ENCODE peak calls at places on chromosomes 1 and 21, in nine cellular contexts. One of them, this sample, is unnamed.

GRCh38 chr1:232611834-232612233 is 18.1 kb downstream of the SIPA1L2 start:
- DNase-seq in GM23338: peak
- DNase-seq in RWPE1: no peak
- DNase-seq in heart right ventricle: no peak
- DNase-seq in fibroblast of lung: no peak
- DNase-seq in tibial artery: no peak
- DNase-seq in substantia nigra: no peak
- DNase-seq in ascending aorta: no peak
- DNase-seq in MM.1S: no peak
- DNase-seq in this sample: no peak

GRCh38 chr21:34881894-34882371 is 167.2 kb downstream of the RUNX1 start:
- DNase-seq in RWPE1: peak
- DNase-seq in tibial artery: no peak
- DNase-seq in substantia nigra: no peak
- DNase-seq in heart right ventricle: no peak
- DNase-seq in GM23338: no peak
- DNase-seq in ascending aorta: no peak
- DNase-seq in fibroblast of lung: peak
- DNase-seq in MM.1S: no peak
- DNase-seq in this sample: no peak

GRCh38 chr1:174825127-174825526 is 174.6 kb upstream of the CACYBP start:
- DNase-seq in GM23338: no peak
- DNase-seq in substantia nigra: no peak
- DNase-seq in heart right ventricle: no peak
- DNase-seq in RWPE1: no peak
- DNase-seq in ascending aorta: no peak
- DNase-seq in tibial artery: no peak
- DNase-seq in MM.1S: no peak
- DNase-seq in fibroblast of lung: no peak
- DNase-seq in this sample: no peak

GRCh38 chr1:241918879-241919278 is 38.7 kb upstream of the BECN2 start:
- DNase-seq in tibial artery: no peak
- DNase-seq in GM23338: no peak
- DNase-seq in RWPE1: peak
- DNase-seq in ascending aorta: no peak
- DNase-seq in fibroblast of lung: peak
- DNase-seq in substantia nigra: no peak
- DNase-seq in MM.1S: no peak
- DNase-seq in heart right ventricle: peak
- DNase-seq in this sample: no peak

GRCh38 chr1:217982711-217983405 is 302.2 kb upstream of the RRP15 start:
- DNase-seq in GM23338: peak
- DNase-seq in MM.1S: no peak
- DNase-seq in substantia nigra: no peak
- DNase-seq in heart right ventricle: no peak
- DNase-seq in tibial artery: no peak
- DNase-seq in fibroblast of lung: no peak
- DNase-seq in ascending aorta: no peak
- DNase-seq in RWPE1: no peak
- DNase-seq in this sample: no peak

GRCh38 chr1:244322791-244323521 is 128.8 kb downstream of the ADSS2 start:
- DNase-seq in substantia nigra: no peak
- DNase-seq in tibial artery: peak
- DNase-seq in heart right ventricle: peak
- DNase-seq in GM23338: peak
- DNase-seq in RWPE1: peak
- DNase-seq in fibroblast of lung: peak
- DNase-seq in MM.1S: no peak
- DNase-seq in ascending aorta: no peak
- DNase-seq in this sample: no peak

GRCh38 chr1:113615425-113615824 is 143.9 kb downstream of the PHTF1 start:
- DNase-seq in ascending aorta: no peak
- DNase-seq in substantia nigra: no peak
- DNase-seq in tibial artery: no peak
- DNase-seq in RWPE1: peak
- DNase-seq in fibroblast of lung: no peak
- DNase-seq in GM23338: no peak
- DNase-seq in heart right ventricle: no peak
- DNase-seq in MM.1S: no peak
- DNase-seq in this sample: no peak

GRCh38 chr1:7652551-7653098 is 118.5 kb upstream of the VAMP3 start:
- DNase-seq in RWPE1: no peak
- DNase-seq in fibroblast of lung: no peak
- DNase-seq in heart right ventricle: no peak
- DNase-seq in MM.1S: no peak
- DNase-seq in tibial artery: no peak
- DNase-seq in ascending aorta: no peak
- DNase-seq in substantia nigra: no peak
- DNase-seq in GM23338: peak
- DNase-seq in this sample: no peak

GRCh38 chr21:35075546-35075945 is 26.4 kb upstream of the RUNX1 start:
- DNase-seq in substantia nigra: peak
- DNase-seq in GM23338: no peak
- DNase-seq in heart right ventricle: no peak
- DNase-seq in tibial artery: no peak
- DNase-seq in ascending aorta: no peak
- DNase-seq in MM.1S: no peak
- DNase-seq in RWPE1: peak
- DNase-seq in fibroblast of lung: peak
- DNase-seq in this sample: no peak

GRCh38 chr1:25724986-25725385 is 75.0 kb upstream of the SELENON start:
- DNase-seq in substantia nigra: no peak
- DNase-seq in fibroblast of lung: no peak
- DNase-seq in GM23338: peak
- DNase-seq in ascending aorta: no peak
- DNase-seq in MM.1S: no peak
- DNase-seq in heart right ventricle: no peak
- DNase-seq in RWPE1: no peak
- DNase-seq in tibial artery: no peak
- DNase-seq in this sample: no peak

GRCh38 chr1:46134660-46135331 is 2.4 kb upstream of the PIK3R3 start:
- DNase-seq in GM23338: no peak
- DNase-seq in substantia nigra: no peak
- DNase-seq in heart right ventricle: peak
- DNase-seq in tibial artery: no peak
- DNase-seq in RWPE1: peak
- DNase-seq in fibroblast of lung: peak
- DNase-seq in MM.1S: peak
- DNase-seq in ascending aorta: no peak
- DNase-seq in this sample: no peak

GRCh38 chr1:145720556-145720877 is 1.2 kb downstream of the CD160 start:
- DNase-seq in tibial artery: no peak
- DNase-seq in ascending aorta: no peak
- DNase-seq in substantia nigra: no peak
- DNase-seq in MM.1S: no peak
- DNase-seq in heart right ventricle: no peak
- DNase-seq in GM23338: peak
- DNase-seq in RWPE1: no peak
- DNase-seq in fibroblast of lung: peak
- DNase-seq in this sample: no peak

GRCh38 chr1:111963985-111964738 is 25.3 kb downstream of the KCND3 start:
- DNase-seq in tibial artery: no peak
- DNase-seq in MM.1S: no peak
- DNase-seq in fibroblast of lung: no peak
- DNase-seq in GM23338: peak
- DNase-seq in heart right ventricle: no peak
- DNase-seq in ascending aorta: no peak
- DNase-seq in substantia nigra: peak
- DNase-seq in RWPE1: no peak
- DNase-seq in this sample: no peak

GRCh38 chr1:194705123-194705522 is 1518.7 kb upstream of the B3GALT2 start:
- DNase-seq in fibroblast of lung: peak
- DNase-seq in ascending aorta: no peak
- DNase-seq in tibial artery: no peak
- DNase-seq in MM.1S: peak
- DNase-seq in RWPE1: no peak
- DNase-seq in GM23338: no peak
- DNase-seq in heart right ventricle: no peak
- DNase-seq in substantia nigra: no peak
- DNase-seq in this sample: no peak

GRCh38 chr1:50098490-50099109 is 10.1 kb upstream of the ELAVL4 start:
- DNase-seq in substantia nigra: no peak
- DNase-seq in GM23338: no peak
- DNase-seq in ascending aorta: no peak
- DNase-seq in fibroblast of lung: no peak
- DNase-seq in tibial artery: no peak
- DNase-seq in heart right ventricle: no peak
- DNase-seq in RWPE1: no peak
- DNase-seq in MM.1S: peak
- DNase-seq in this sample: no peak

GRCh38 chr1:238409947-238410346 is 519.2 kb upstream of the ZP4 start:
- DNase-seq in MM.1S: no peak
- DNase-seq in fibroblast of lung: peak
- DNase-seq in tibial artery: no peak
- DNase-seq in GM23338: no peak
- DNase-seq in heart right ventricle: peak
- DNase-seq in substantia nigra: no peak
- DNase-seq in ascending aorta: no peak
- DNase-seq in RWPE1: no peak
- DNase-seq in this sample: no peak

GRCh38 chr1:101005871-101006270 is 19.7 kb downstream of the DPH5 start:
- DNase-seq in GM23338: no peak
- DNase-seq in tibial artery: no peak
- DNase-seq in MM.1S: no peak
- DNase-seq in substantia nigra: no peak
- DNase-seq in fibroblast of lung: peak
- DNase-seq in heart right ventricle: no peak
- DNase-seq in ascending aorta: no peak
- DNase-seq in RWPE1: no peak
- DNase-seq in this sample: no peak

GRCh38 chr1:29245876-29246275 is 9.6 kb downstream of the PTPRU start:
- DNase-seq in GM23338: no peak
- DNase-seq in tibial artery: peak
- DNase-seq in fibroblast of lung: peak
- DNase-seq in ascending aorta: no peak
- DNase-seq in MM.1S: peak
- DNase-seq in substantia nigra: peak
- DNase-seq in heart right ventricle: no peak
- DNase-seq in RWPE1: peak
- DNase-seq in this sample: peak

GRCh38 chr1:14939527-14940284 is 213.8 kb upstream of the TMEM51 start:
- DNase-seq in MM.1S: no peak
- DNase-seq in tibial artery: no peak
- DNase-seq in RWPE1: no peak
- DNase-seq in ascending aorta: no peak
- DNase-seq in heart right ventricle: no peak
- DNase-seq in substantia nigra: no peak
- DNase-seq in fibroblast of lung: peak
- DNase-seq in GM23338: no peak
- DNase-seq in this sample: no peak

DNA sequence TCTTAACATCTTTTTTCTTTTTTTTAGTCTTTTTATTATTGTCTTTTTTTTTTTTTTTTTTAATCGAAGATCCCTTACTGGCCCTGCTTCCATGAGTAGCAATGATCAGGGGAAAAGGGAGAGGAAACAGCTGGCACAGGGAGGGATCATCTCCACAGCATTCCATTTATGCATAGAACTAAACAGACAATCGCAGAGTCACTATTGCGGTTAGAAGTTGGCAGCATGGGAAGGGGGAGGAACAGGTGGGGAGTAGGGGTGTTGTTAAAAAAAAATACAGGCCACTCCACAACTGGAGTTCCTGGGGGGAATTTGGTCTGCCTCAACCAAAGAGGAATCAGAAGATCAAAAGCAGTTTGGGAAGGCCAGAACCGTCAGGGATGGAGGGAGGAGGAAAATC is 55.4 kb downstream of the C1orf185 start:
- DNase-seq in fibroblast of lung: no peak
- DNase-seq in tibial artery: no peak
- DNase-seq in GM23338: no peak
- DNase-seq in heart right ventricle: no peak
- DNase-seq in RWPE1: no peak
- DNase-seq in ascending aorta: no peak
- DNase-seq in MM.1S: no peak
- DNase-seq in substantia nigra: no peak
- DNase-seq in this sample: no peak
- H3K27ac ChIP-seq in fibroblast of lung: no peak
- H3K27ac ChIP-seq in tibial artery: no peak
- H3K27ac ChIP-seq in GM23338: no peak
- H3K27ac ChIP-seq in heart right ventricle: no peak
- H3K27ac ChIP-seq in RWPE1: no peak
- H3K27ac ChIP-seq in ascending aorta: no peak
- H3K27ac ChIP-seq in MM.1S: no peak
- H3K27ac ChIP-seq in substantia nigra: no peak
- H3K27ac ChIP-seq in this sample: no peak

DNA sequence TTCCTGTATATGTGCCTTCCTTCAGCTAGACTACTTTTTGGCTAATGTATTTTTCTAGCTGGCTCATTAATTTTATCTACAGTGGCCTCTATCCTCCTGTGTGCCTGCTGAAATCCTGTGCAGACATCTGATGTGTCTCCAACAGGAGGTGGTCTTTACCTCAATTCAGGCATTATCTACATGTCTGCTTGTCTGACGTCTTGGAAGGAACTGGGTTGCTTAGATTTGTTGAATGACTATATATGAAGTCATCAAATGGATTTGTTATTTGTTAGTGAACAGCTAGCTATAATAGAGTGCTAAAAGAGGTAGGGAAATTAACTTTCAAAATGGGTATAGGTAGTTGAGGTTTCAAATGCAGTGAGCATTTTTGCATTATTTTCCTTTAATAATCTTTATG is 6.7 kb downstream of the RPL5 start:
- DNase-seq in fibroblast of lung: no peak
- DNase-seq in GM23338: no peak
- DNase-seq in substantia nigra: no peak
- DNase-seq in RWPE1: no peak
- DNase-seq in MM.1S: no peak
- DNase-seq in tibial artery: no peak
- DNase-seq in ascending aorta: no peak
- DNase-seq in heart right ventricle: no peak
- DNase-seq in this sample: no peak
- H3K27ac ChIP-seq in fibroblast of lung: no peak
- H3K27ac ChIP-seq in GM23338: peak
- H3K27ac ChIP-seq in substantia nigra: no peak
- H3K27ac ChIP-seq in RWPE1: no peak
- H3K27ac ChIP-seq in MM.1S: no peak
- H3K27ac ChIP-seq in tibial artery: no peak
- H3K27ac ChIP-seq in ascending aorta: no peak
- H3K27ac ChIP-seq in heart right ventricle: no peak
- H3K27ac ChIP-seq in this sample: no peak

GRCh38 chr21:38984568-38984967 is 178.8 kb downstream of the ETS2 start:
- DNase-seq in ascending aorta: no peak
- DNase-seq in substantia nigra: no peak
- DNase-seq in GM23338: no peak
- DNase-seq in MM.1S: no peak
- DNase-seq in heart right ventricle: no peak
- DNase-seq in tibial artery: no peak
- DNase-seq in RWPE1: no peak
- DNase-seq in fibroblast of lung: peak
- DNase-seq in this sample: no peak
- H3K27ac ChIP-seq in ascending aorta: peak
- H3K27ac ChIP-seq in substantia nigra: no peak
- H3K27ac ChIP-seq in GM23338: no peak
- H3K27ac ChIP-seq in MM.1S: no peak
- H3K27ac ChIP-seq in heart right ventricle: peak
- H3K27ac ChIP-seq in tibial artery: peak
- H3K27ac ChIP-seq in RWPE1: peak
- H3K27ac ChIP-seq in fibroblast of lung: peak
- H3K27ac ChIP-seq in this sample: no peak

DNA sequence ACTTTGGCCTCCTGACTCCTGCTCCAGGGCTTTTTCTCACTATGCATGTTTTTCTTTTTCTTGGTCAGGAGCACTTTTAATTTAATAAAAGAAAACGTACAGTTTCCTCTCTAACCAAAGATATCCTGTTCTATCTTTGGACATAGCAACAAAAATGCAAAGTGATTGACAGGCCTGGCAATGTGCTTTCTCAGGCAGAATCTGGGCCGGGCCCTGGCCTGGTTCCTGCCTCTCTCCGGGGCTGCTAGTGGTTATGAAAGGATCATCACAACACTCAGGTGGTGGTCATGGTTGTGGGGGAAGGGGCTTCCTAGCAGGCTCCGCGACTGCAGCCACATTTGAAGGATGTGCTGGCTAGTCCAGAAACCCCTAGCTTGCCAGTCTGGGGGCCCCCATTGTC is 85.8 kb upstream of the USP24 start:
- DNase-seq in MM.1S: no peak
- DNase-seq in tibial artery: no peak
- DNase-seq in heart right ventricle: no peak
- DNase-seq in ascending aorta: no peak
- DNase-seq in RWPE1: no peak
- DNase-seq in substantia nigra: no peak
- DNase-seq in fibroblast of lung: no peak
- DNase-seq in GM23338: no peak
- DNase-seq in this sample: no peak
- H3K27ac ChIP-seq in MM.1S: no peak
- H3K27ac ChIP-seq in tibial artery: no peak
- H3K27ac ChIP-seq in heart right ventricle: no peak
- H3K27ac ChIP-seq in ascending aorta: no peak
- H3K27ac ChIP-seq in RWPE1: no peak
- H3K27ac ChIP-seq in substantia nigra: no peak
- H3K27ac ChIP-seq in fibroblast of lung: no peak
- H3K27ac ChIP-seq in GM23338: no peak
- H3K27ac ChIP-seq in this sample: no peak

This sample was measured in OCI-LY7.